ENCODE peak calls at places on chromosomes 11 and 22, in nine cellular contexts. Y is pancreas, D is tibial nerve, V is prostate gland, P is brain microvascular endothelial cell, T is fibroblast of pulmonary artery, E is thoracic aorta, J is bronchial epithelial cell, Z is K562. I is an unnamed sample.

GRCh38 chr11:91653091-91653754 is 571.4 kb upstream of the FAT3 start:
- DNase-seq in Y (no peak), V (no peak), J (no peak), D (no peak), E (no peak), T (no peak), P (no peak), Z (no peak), I (no peak)

GRCh38 chr22:49011379-49011768 is 816.3 kb downstream of the BRD1 start:
- DNase-seq in V (no peak), Y (no peak), P (no peak), Z (no peak), D (no peak), J (no peak), E (no peak), T (no peak), I (no peak)

GRCh38 chr22:32904044-32904443 is 102.5 kb downstream of the TIMP3 start:
- DNase-seq in V (no peak), Z (peak), J (peak), Y (no peak), T (peak), E (no peak), P (peak), D (peak), I (no peak)

GRCh38 chr22:31818481-31819392 is 64.9 kb downstream of the DEPDC5 start:
- DNase-seq in Z (no peak), Y (no peak), E (no peak), T (no peak), D (no peak), J (no peak), P (peak), V (no peak), I (no peak)

GRCh38 chr11:98979212-98979611 is 41.5 kb upstream of the CNTN5 start:
- DNase-seq in V (no peak), J (no peak), E (no peak), Y (no peak), P (no peak), T (no peak), Z (no peak), D (no peak), I (no peak)

GRCh38 chr11:118928870-118929495 is 3.3 kb upstream of the BCL9L start:
- DNase-seq in J (no peak), V (peak), P (no peak), T (peak), E (no peak), Y (no peak), D (no peak), Z (peak), I (no peak)

GRCh38 chr11:11842426-11843008 is 745 bp downstream of the USP47 start:
- DNase-seq in Z (peak), T (peak), P (peak), E (no peak), D (peak), J (peak), V (peak), Y (peak), I (peak)

GRCh38 chr11:12599408-12600143 is 74.6 kb upstream of the TEAD1 start:
- DNase-seq in Z (peak), T (peak), E (no peak), V (peak), Y (peak), D (peak), J (peak), P (no peak), I (no peak)

GRCh38 chr11:78160557-78160956 is 21.1 kb upstream of the ALG8 start:
- DNase-seq in V (no peak), T (no peak), E (no peak), Z (no peak), P (no peak), J (no peak), D (no peak), Y (no peak), I (no peak)
- TF ChIP-seq CTCF in V (no peak), T (no peak), E (no peak), Z (no peak), P (no peak), J (no peak), D (no peak), Y (no peak), I (no peak)

DNA sequence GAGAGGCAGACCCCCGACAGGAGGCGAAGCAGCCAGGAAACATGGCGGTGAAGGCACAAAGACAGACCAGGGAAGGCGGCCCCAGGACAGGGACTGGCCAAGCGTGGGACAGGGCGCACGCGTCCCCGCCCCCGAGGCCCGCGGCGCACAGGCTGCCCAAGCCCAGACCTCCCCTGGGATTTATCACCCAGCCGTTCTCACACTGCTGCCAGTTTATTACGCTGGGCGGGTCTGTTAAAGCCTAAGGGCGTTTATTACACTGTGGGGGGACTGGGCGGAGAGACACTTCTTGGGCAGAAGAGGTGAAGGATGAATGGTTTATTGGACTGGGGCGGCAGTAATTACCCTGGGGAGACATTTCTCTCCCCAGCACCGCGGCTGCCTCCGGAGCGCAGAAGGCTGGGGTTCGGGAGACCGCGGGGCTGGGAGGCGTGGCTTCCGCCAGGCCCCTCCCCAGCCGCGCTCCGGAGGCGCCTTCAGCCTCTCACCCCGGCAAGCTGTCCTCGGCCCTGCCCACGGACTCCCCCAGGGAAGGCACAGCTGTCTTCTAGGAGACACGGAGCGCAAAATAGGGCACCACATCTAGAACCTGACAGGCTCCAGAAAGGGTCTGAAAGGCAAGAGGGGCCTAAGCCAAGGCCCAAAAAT is 47.1 kb downstream of the SLC22A12 start:
- DNase-seq in Z (peak), P (no peak), T (no peak), D (no peak), V (no peak), J (no peak), E (no peak), Y (no peak), I (no peak)
- H3K4me3 ChIP-seq in Z (no peak), P (no peak), T (no peak), D (no peak), V (peak), J (no peak), E (peak), Y (no peak), I (no peak)

DNA sequence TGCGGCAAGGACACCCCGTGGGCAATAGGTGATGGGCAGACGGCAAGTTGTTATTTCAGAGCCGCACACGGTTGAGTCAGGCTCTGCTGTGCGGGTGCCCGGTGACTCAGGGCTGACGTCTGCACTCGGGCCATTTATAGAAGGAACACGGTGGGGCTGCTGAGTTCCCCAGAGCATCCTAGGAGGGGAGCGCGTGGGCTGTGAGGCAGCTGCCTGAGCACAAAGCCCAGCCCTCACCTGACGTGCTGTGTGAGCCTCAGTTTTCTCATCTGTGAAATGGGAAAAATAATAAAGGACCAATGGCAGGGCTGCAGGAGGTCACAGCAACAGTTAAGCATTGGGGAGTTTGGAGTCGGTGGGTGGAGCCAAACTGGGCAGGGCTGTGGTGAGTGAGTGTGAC is 11.3 kb upstream of the RHOD start:
- DNase-seq in Y (no peak), Z (no peak), V (no peak), E (no peak), J (peak), P (peak), T (peak), D (no peak), I (no peak)
- TF ChIP-seq CTCF in Y (no peak), Z (no peak), V (no peak), E (no peak), J (no peak), P (peak), T (no peak), D (no peak), I (no peak)

GRCh38 chr22:45503071-45503815 is 560 bp downstream of the FBLN1 start:
- DNase-seq in Z (no peak), D (no peak), P (no peak), J (no peak), Y (no peak), V (no peak), E (no peak), T (no peak), I (no peak)
- H3K4me3 ChIP-seq in Z (no peak), D (peak), P (peak), J (peak), Y (peak), V (peak), E (peak), T (peak), I (no peak)

GRCh38 chr22:17563936-17564391 is 666 bp downstream of the SLC25A18 start:
- DNase-seq in V (no peak), Z (no peak), P (no peak), J (no peak), Y (no peak), E (no peak), D (peak), T (peak), I (no peak)

GRCh38 chr22:17565986-17566687 is 2.8 kb downstream of the SLC25A18 start:
- DNase-seq in T (no peak), P (no peak), E (no peak), Z (no peak), V (no peak), Y (no peak), D (no peak), J (no peak), I (no peak)

GRCh38 chr22:17559188-17559587 is 4.1 kb upstream of the SLC25A18 start:
- DNase-seq in T (no peak), Y (no peak), P (no peak), Z (no peak), V (no peak), E (no peak), J (no peak), D (no peak), I (no peak)

GRCh38 chr22:17566776-17567175 is 3.5 kb downstream of the SLC25A18 start:
- DNase-seq in J (no peak), Z (no peak), D (no peak), V (no peak), E (no peak), T (no peak), Y (no peak), P (no peak), I (no peak)

DNA sequence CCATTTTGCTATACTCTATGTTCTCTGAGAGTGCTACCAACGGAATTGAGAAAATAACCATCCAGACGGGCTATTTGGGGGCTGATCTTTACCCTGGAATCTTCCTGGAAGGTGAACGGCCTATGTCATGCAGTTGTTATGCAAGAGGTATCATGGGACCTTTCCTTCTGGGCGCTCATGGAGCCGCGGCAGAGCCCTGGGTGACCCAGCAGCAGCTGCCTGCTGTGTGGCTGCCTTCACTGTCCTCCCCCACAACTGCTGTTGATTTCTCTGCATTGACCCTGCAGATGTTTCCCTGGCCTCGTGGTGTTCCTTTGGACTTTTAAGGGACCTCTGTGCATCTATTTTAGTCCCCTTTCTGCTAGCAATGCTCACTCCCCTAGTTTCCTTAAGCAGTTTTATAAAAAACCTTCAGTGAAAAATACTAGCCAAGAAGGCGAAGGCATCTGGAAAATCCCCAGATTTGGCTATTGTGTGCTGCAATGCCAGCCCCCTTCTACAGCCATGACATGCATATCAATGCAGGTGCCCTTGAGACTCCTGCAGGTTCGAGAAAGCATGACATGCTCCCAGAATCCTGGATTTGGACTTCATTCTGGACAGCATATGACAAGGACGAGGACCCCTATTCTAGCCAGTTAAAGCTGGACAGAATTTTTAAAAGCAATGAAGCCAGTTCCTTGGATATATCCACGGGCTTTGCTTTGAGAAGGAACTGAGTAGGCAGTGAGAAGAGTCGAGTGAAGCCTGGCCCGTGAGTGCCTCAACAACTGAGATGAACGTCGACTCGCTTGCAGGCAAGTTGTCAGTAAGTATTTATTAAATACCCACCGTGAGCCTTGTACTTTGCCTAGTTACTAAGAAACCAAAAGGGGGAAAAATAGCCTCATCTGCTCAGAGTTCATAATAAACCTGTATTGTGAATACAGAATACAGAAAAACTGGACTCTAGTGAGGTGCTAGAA is at the start of gene SLC25A18:
- DNase-seq in E (no peak), P (no peak), D (peak), T (peak), Z (peak), V (no peak), Y (no peak), J (no peak), I (no peak)
- TF ChIP-seq CTCF in E (peak), P (peak), D (no peak), T (peak), Z (peak), V (no peak), Y (no peak), J (no peak), I (no peak)

DNA sequence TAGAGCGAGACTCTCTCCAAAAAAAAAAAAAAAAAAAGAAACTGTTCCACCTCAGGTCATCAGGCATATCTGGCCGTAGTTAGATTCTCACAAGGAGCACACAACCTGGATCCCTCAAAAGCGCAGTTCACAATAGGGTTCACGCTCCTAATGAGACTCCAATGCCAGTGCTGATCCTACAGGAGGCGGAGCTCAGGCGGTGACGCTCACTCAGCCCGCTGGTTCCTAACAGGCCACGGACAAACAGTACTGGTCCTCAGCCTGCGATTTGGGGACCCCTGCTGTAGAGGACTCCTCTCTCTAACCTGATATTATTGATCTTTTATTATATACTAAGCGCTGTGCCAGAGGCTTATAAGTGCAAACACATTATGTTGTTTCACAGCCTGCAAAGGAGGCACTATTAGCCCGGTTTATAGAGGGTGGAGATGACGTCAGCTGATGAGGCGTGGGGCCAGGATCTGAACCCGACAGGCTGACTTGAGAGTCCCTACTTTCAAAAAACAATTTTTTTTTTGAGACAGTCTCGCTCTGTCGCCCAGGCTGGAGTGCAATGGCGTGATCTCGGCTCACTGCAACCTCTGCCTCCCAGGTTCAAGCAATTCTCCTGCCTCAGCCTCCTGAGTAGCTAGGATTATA is 4.9 kb upstream of the MAFF start:
- DNase-seq in D (no peak), P (no peak), T (no peak), Y (no peak), Z (no peak), V (peak), J (no peak), E (no peak), I (no peak)
- H3K4me3 ChIP-seq in D (no peak), P (no peak), T (no peak), Y (no peak), Z (no peak), V (no peak), J (no peak), E (no peak), I (no peak)